ENCODE peak calls at places on chromosomes 12 and 14, in ten cellular contexts. M is tibial artery, S is kidney, C is ascending aorta, X is GM23338, U is pancreas, J is transverse colon, G is prostate gland, E is fibroblast of lung, A is A673. P is an unnamed sample.

GRCh38 chr12:104177663-104178501 is 37.7 kb upstream of the TXNRD1 start:
- DNase-seq in M (peak), S (peak), C (peak), X (no peak), U (no peak), J (peak), G (peak), E (peak), A (peak), P (no peak)

GRCh38 chr12:107537464-107538119 is 148.0 kb upstream of the PWP1 start:
- DNase-seq in M (no peak), S (no peak), C (no peak), X (no peak), U (no peak), J (no peak), G (no peak), E (no peak), A (no peak), P (no peak)

GRCh38 chr12:90058721-90059120 is 350.1 kb upstream of the ATP2B1 start:
- DNase-seq in M (no peak), S (no peak), C (no peak), X (no peak), U (no peak), J (no peak), G (no peak), E (peak), A (peak), P (no peak)

GRCh38 chr14:45267084-45267483 is 14.1 kb upstream of the MIS18BP1 start:
- DNase-seq in M (no peak), S (no peak), C (no peak), X (no peak), U (no peak), J (no peak), G (no peak), E (no peak), A (no peak), P (no peak)

GRCh38 chr12:76002598-76003262 is 28.8 kb downstream of the PHLDA1 start:
- DNase-seq in M (no peak), S (no peak), C (no peak), X (no peak), U (no peak), J (no peak), G (no peak), E (no peak), A (no peak), P (no peak)

GRCh38 chr14:24362241-24362960 is 5.6 kb upstream of the NFATC4 start:
- DNase-seq in M (no peak), S (no peak), C (no peak), X (no peak), U (no peak), J (no peak), G (no peak), E (no peak), A (no peak), P (no peak)

GRCh38 chr12:42236017-42236416 is 2.0 kb downstream of the YAF2 start:
- DNase-seq in M (no peak), S (no peak), C (no peak), X (no peak), U (no peak), J (no peak), G (no peak), E (no peak), A (no peak), P (no peak)

GRCh38 chr12:28060901-28061300 is 88.4 kb upstream of the PTHLH start:
- DNase-seq in M (no peak), S (no peak), C (no peak), X (no peak), U (no peak), J (no peak), G (no peak), E (no peak), A (no peak), P (no peak)

GRCh38 chr12:94614288-94614721 is 36.1 kb downstream of the TMCC3 start:
- DNase-seq in M (no peak), S (no peak), C (no peak), X (peak), U (no peak), J (no peak), G (peak), E (peak), A (no peak), P (no peak)

GRCh38 chr14:33765251-33765650 is 185.6 kb downstream of the EGLN3 start:
- DNase-seq in M (no peak), S (no peak), C (no peak), X (peak), U (no peak), J (no peak), G (no peak), E (no peak), A (peak), P (no peak)
- TF ChIP-seq CTCF in M (no peak), S (no peak), C (no peak), X (no peak), U (no peak), J (no peak), G (no peak), E (no peak), A (no peak), P (no peak)

GRCh38 chr14:59358774-59359173 is 106.4 kb downstream of the GPR135 start:
- DNase-seq in M (no peak), S (no peak), C (no peak), X (no peak), U (no peak), J (peak), G (no peak), E (no peak), A (no peak), P (no peak)

GRCh38 chr14:59355101-59355500 is 110.1 kb downstream of the GPR135 start:
- DNase-seq in M (no peak), S (no peak), C (no peak), X (no peak), U (no peak), J (no peak), G (no peak), E (no peak), A (no peak), P (no peak)

GRCh38 chr14:59356298-59356697 is 108.9 kb downstream of the GPR135 start:
- DNase-seq in M (no peak), S (no peak), C (no peak), X (no peak), U (no peak), J (no peak), G (no peak), E (no peak), A (no peak), P (no peak)

GRCh38 chr14:59358105-59358504 is 107.1 kb downstream of the GPR135 start:
- DNase-seq in M (peak), S (no peak), C (peak), X (peak), U (no peak), J (no peak), G (no peak), E (peak), A (no peak), P (no peak)

DNA sequence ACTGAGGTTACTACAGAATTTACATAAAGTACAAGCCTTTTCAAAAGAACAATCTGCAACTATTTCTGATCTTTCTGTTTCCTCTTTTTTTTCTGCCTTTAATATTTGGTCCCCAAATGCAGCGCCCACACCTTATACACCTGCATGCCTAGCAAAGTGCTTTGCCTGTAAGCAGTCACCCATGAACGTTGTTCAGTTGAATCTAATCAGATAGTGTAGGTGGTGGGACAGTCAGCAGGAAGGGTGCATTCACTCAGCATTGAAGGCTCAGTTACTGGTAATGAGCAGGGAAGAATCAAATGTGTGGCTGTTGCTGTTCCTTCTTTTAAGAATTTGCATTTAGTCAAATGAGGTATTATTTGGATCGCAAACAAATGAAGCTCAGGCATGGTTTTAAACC is 108.4 kb downstream of the GPR135 start:
- DNase-seq in M (no peak), S (no peak), C (no peak), X (no peak), U (no peak), J (no peak), G (no peak), E (no peak), A (no peak), P (no peak)
- H3K27ac ChIP-seq in M (no peak), S (no peak), C (no peak), X (no peak), U (no peak), J (no peak), G (no peak), E (no peak), A (no peak), P (peak)

DNA sequence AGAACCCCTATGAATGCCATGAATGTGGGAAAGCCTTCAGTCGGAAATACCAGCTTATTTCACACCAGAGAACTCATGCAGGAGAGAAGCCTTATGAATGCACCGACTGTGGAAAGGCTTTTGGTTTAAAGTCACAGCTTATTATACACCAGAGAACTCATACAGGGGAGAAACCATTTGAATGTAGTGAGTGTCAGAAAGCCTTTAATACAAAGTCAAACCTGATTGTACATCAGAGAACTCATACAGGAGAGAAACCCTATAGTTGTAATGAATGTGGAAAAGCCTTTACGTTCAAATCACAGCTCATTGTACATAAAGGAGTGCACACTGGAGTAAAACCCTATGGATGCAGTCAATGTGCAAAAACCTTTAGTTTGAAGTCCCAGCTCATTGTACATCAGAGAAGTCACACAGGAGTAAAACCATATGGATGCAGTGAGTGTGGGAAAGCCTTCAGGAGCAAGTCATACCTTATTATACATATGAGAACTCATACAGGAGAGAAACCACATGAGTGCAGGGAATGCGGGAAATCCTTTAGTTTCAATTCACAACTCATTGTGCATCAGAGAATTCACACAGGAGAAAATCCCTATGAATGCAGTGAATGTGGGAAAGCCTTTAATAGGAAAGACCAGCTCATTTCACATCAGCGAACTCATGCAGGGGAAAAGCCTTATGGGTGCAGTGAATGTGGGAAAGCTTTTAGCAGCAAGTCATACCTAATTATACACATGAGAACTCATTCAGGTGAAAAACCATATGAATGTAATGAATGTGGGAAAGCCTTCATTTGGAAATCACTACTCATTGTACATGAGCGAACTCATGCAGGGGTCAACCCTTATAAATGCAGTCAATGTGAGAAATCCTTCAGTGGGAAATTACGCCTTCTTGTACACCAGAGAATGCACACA is 22.3 kb downstream of the ZNF268 start:
- DNase-seq in M (no peak), S (no peak), C (no peak), X (peak), U (no peak), J (no peak), G (no peak), E (peak), A (no peak), P (no peak)
- H3K4me3 ChIP-seq in M (no peak), S (peak), C (peak), X (peak), U (no peak), J (no peak), G (no peak), E (no peak), A (no peak), P (no peak)

GRCh38 chr14:34981743-34982420 is 910 bp upstream of the SRP54 start:
- DNase-seq in M (peak), S (no peak), C (peak), X (peak), U (peak), J (peak), G (peak), E (no peak), A (peak), P (no peak)
- TF ChIP-seq CTCF in M (no peak), S (no peak), C (peak), X (peak), U (no peak), J (peak), G (no peak), E (peak), A (no peak), P (peak)

GRCh38 chr14:53955234-53955556 is 1.4 kb downstream of the BMP4 start:
- DNase-seq in M (no peak), S (no peak), C (no peak), X (peak), U (no peak), J (no peak), G (no peak), E (no peak), A (no peak), P (no peak)
- H3K27ac ChIP-seq in M (peak), S (peak), C (peak), X (no peak), U (no peak), J (peak), G (peak), E (no peak), A (no peak), P (peak)

P was measured in esophagus squamous epithelium.